ENCODE peak calls at places on chromosomes 11 and 22, in seven cellular contexts. One of them, this sample, is unnamed.

GRCh38 chr11:75339685-75340409 is 11.6 kb downstream of the ARRB1 start:
- DNase-seq in iris pigment epithelial cell: no peak
- DNase-seq in pancreas: no peak
- DNase-seq in astrocyte of the spinal cord: no peak
- DNase-seq in activated CD8-positive, alpha-beta memory T cell treated with anti-CD3 and anti-CD28 coated beads for 48 hours: no peak
- DNase-seq in retina: no peak
- DNase-seq in activated naive CD4-positive, alpha-beta T cell: no peak
- DNase-seq in this sample: no peak

GRCh38 chr11:27215471-27216267 is 147.3 kb downstream of the CCDC34 start:
- DNase-seq in activated naive CD4-positive, alpha-beta T cell: no peak
- DNase-seq in retina: no peak
- DNase-seq in iris pigment epithelial cell: no peak
- DNase-seq in pancreas: peak
- DNase-seq in activated CD8-positive, alpha-beta memory T cell treated with anti-CD3 and anti-CD28 coated beads for 48 hours: no peak
- DNase-seq in astrocyte of the spinal cord: peak
- DNase-seq in this sample: no peak

GRCh38 chr11:9982796-9983579 is 311.0 kb downstream of the SBF2 start:
- DNase-seq in activated CD8-positive, alpha-beta memory T cell treated with anti-CD3 and anti-CD28 coated beads for 48 hours: no peak
- DNase-seq in retina: no peak
- DNase-seq in pancreas: no peak
- DNase-seq in iris pigment epithelial cell: peak
- DNase-seq in activated naive CD4-positive, alpha-beta T cell: no peak
- DNase-seq in astrocyte of the spinal cord: peak
- DNase-seq in this sample: no peak

GRCh38 chr11:122795281-122795680 is 43.0 kb upstream of the CRTAM start:
- DNase-seq in pancreas: no peak
- DNase-seq in activated naive CD4-positive, alpha-beta T cell: no peak
- DNase-seq in astrocyte of the spinal cord: no peak
- DNase-seq in activated CD8-positive, alpha-beta memory T cell treated with anti-CD3 and anti-CD28 coated beads for 48 hours: no peak
- DNase-seq in retina: no peak
- DNase-seq in iris pigment epithelial cell: no peak
- DNase-seq in this sample: no peak

GRCh38 chr11:1566381-1567051 is 5.6 kb downstream of the DUSP8 start:
- DNase-seq in retina: no peak
- DNase-seq in iris pigment epithelial cell: no peak
- DNase-seq in astrocyte of the spinal cord: no peak
- DNase-seq in pancreas: no peak
- DNase-seq in activated CD8-positive, alpha-beta memory T cell treated with anti-CD3 and anti-CD28 coated beads for 48 hours: no peak
- DNase-seq in activated naive CD4-positive, alpha-beta T cell: no peak
- DNase-seq in this sample: no peak

GRCh38 chr11:35165416-35166368 is 26.7 kb downstream of the CD44 start:
- DNase-seq in astrocyte of the spinal cord: peak
- DNase-seq in activated naive CD4-positive, alpha-beta T cell: peak
- DNase-seq in activated CD8-positive, alpha-beta memory T cell treated with anti-CD3 and anti-CD28 coated beads for 48 hours: peak
- DNase-seq in pancreas: no peak
- DNase-seq in retina: no peak
- DNase-seq in iris pigment epithelial cell: peak
- DNase-seq in this sample: no peak

GRCh38 chr11:22165799-22166548 is 26.9 kb upstream of the ANO5 start:
- DNase-seq in iris pigment epithelial cell: no peak
- DNase-seq in activated naive CD4-positive, alpha-beta T cell: no peak
- DNase-seq in activated CD8-positive, alpha-beta memory T cell treated with anti-CD3 and anti-CD28 coated beads for 48 hours: no peak
- DNase-seq in pancreas: no peak
- DNase-seq in astrocyte of the spinal cord: no peak
- DNase-seq in retina: no peak
- DNase-seq in this sample: no peak

GRCh38 chr22:46028069-46028991 is 51.4 kb upstream of the WNT7B start:
- DNase-seq in activated CD8-positive, alpha-beta memory T cell treated with anti-CD3 and anti-CD28 coated beads for 48 hours: no peak
- DNase-seq in iris pigment epithelial cell: no peak
- DNase-seq in astrocyte of the spinal cord: no peak
- DNase-seq in retina: no peak
- DNase-seq in activated naive CD4-positive, alpha-beta T cell: no peak
- DNase-seq in pancreas: peak
- DNase-seq in this sample: no peak

GRCh38 chr11:61541568-61541967 is 33.0 kb downstream of the LRRC10B start:
- DNase-seq in activated naive CD4-positive, alpha-beta T cell: no peak
- DNase-seq in iris pigment epithelial cell: peak
- DNase-seq in activated CD8-positive, alpha-beta memory T cell treated with anti-CD3 and anti-CD28 coated beads for 48 hours: no peak
- DNase-seq in astrocyte of the spinal cord: no peak
- DNase-seq in retina: no peak
- DNase-seq in pancreas: no peak
- DNase-seq in this sample: no peak

GRCh38 chr11:1935156-1936071 is 11.7 kb upstream of the MRPL23 start:
- DNase-seq in iris pigment epithelial cell: no peak
- DNase-seq in activated naive CD4-positive, alpha-beta T cell: no peak
- DNase-seq in pancreas: no peak
- DNase-seq in retina: no peak
- DNase-seq in activated CD8-positive, alpha-beta memory T cell treated with anti-CD3 and anti-CD28 coated beads for 48 hours: no peak
- DNase-seq in astrocyte of the spinal cord: no peak
- DNase-seq in this sample: no peak

GRCh38 chr22:50059881-50060262 is 1.8 kb upstream of the TTLL8 start:
- DNase-seq in pancreas: no peak
- DNase-seq in iris pigment epithelial cell: no peak
- DNase-seq in retina: no peak
- DNase-seq in activated CD8-positive, alpha-beta memory T cell treated with anti-CD3 and anti-CD28 coated beads for 48 hours: no peak
- DNase-seq in activated naive CD4-positive, alpha-beta T cell: no peak
- DNase-seq in astrocyte of the spinal cord: no peak
- DNase-seq in this sample: no peak